ENCODE peak calls at places on chromosomes 2 and 18, in seven cellular contexts. One of them, this sample, is unnamed.

GRCh38 chr2:189549440-189549832 is 31.1 kb downstream of the SLC40A1 start:
- DNase-seq in cardiac muscle cell: peak
- DNase-seq in psoas muscle: no peak
- DNase-seq in fibroblast of lung: peak
- DNase-seq in tibial artery: peak
- DNase-seq in cardiac fibroblast: peak
- DNase-seq in H7: no peak
- DNase-seq in this sample: peak

GRCh38 chr2:130986890-130987493 is 106.3 kb downstream of the FAM168B start:
- DNase-seq in cardiac fibroblast: no peak
- DNase-seq in fibroblast of lung: no peak
- DNase-seq in H7: no peak
- DNase-seq in psoas muscle: no peak
- DNase-seq in tibial artery: no peak
- DNase-seq in cardiac muscle cell: no peak
- DNase-seq in this sample: no peak

GRCh38 chr18:35122586-35123224 is 81.5 kb downstream of the MAPRE2 start:
- DNase-seq in cardiac fibroblast: peak
- DNase-seq in H7: peak
- DNase-seq in cardiac muscle cell: no peak
- DNase-seq in fibroblast of lung: peak
- DNase-seq in tibial artery: no peak
- DNase-seq in psoas muscle: peak
- DNase-seq in this sample: no peak

GRCh38 chr18:6482198-6482977 is 67.7 kb upstream of the L3MBTL4 start:
- DNase-seq in psoas muscle: peak
- DNase-seq in cardiac muscle cell: peak
- DNase-seq in tibial artery: peak
- DNase-seq in cardiac fibroblast: peak
- DNase-seq in fibroblast of lung: peak
- DNase-seq in H7: peak
- DNase-seq in this sample: peak

GRCh38 chr18:60982958-60983357 is 350.3 kb upstream of the CDH20 start:
- DNase-seq in tibial artery: no peak
- DNase-seq in psoas muscle: no peak
- DNase-seq in cardiac muscle cell: no peak
- DNase-seq in fibroblast of lung: no peak
- DNase-seq in cardiac fibroblast: no peak
- DNase-seq in H7: no peak
- DNase-seq in this sample: no peak

GRCh38 chr2:37349376-37349775 is 4.9 kb downstream of the QPCT start:
- DNase-seq in tibial artery: no peak
- DNase-seq in cardiac fibroblast: peak
- DNase-seq in cardiac muscle cell: no peak
- DNase-seq in H7: no peak
- DNase-seq in fibroblast of lung: no peak
- DNase-seq in psoas muscle: no peak
- DNase-seq in this sample: no peak

GRCh38 chr2:38433607-38433975 is 56.5 kb upstream of the ATL2 start:
- DNase-seq in H7: no peak
- DNase-seq in tibial artery: no peak
- DNase-seq in fibroblast of lung: no peak
- DNase-seq in psoas muscle: no peak
- DNase-seq in cardiac muscle cell: no peak
- DNase-seq in cardiac fibroblast: no peak
- DNase-seq in this sample: no peak

GRCh38 chr18:51092097-51092496 is 62.1 kb downstream of the SMAD4 start:
- DNase-seq in tibial artery: no peak
- DNase-seq in psoas muscle: no peak
- DNase-seq in H7: no peak
- DNase-seq in fibroblast of lung: no peak
- DNase-seq in cardiac muscle cell: no peak
- DNase-seq in cardiac fibroblast: no peak
- DNase-seq in this sample: no peak

GRCh38 chr2:120988741-120989555 is 253.3 kb downstream of the GLI2 start:
- DNase-seq in cardiac fibroblast: no peak
- DNase-seq in fibroblast of lung: no peak
- DNase-seq in tibial artery: peak
- DNase-seq in H7: peak
- DNase-seq in cardiac muscle cell: no peak
- DNase-seq in psoas muscle: no peak
- DNase-seq in this sample: no peak

GRCh38 chr2:120986898-120987650 is 251.4 kb downstream of the GLI2 start:
- DNase-seq in psoas muscle: no peak
- DNase-seq in fibroblast of lung: no peak
- DNase-seq in cardiac muscle cell: no peak
- DNase-seq in cardiac fibroblast: no peak
- DNase-seq in H7: no peak
- DNase-seq in tibial artery: peak
- DNase-seq in this sample: no peak

GRCh38 chr2:120989556-120989848 is 253.8 kb downstream of the GLI2 start:
- DNase-seq in cardiac fibroblast: no peak
- DNase-seq in tibial artery: no peak
- DNase-seq in psoas muscle: no peak
- DNase-seq in cardiac muscle cell: no peak
- DNase-seq in H7: no peak
- DNase-seq in fibroblast of lung: no peak
- DNase-seq in this sample: no peak

GRCh38 chr2:120989911-120990441 is 254.3 kb downstream of the GLI2 start:
- DNase-seq in tibial artery: peak
- DNase-seq in psoas muscle: no peak
- DNase-seq in cardiac fibroblast: no peak
- DNase-seq in fibroblast of lung: no peak
- DNase-seq in H7: peak
- DNase-seq in cardiac muscle cell: no peak
- DNase-seq in this sample: no peak

DNA sequence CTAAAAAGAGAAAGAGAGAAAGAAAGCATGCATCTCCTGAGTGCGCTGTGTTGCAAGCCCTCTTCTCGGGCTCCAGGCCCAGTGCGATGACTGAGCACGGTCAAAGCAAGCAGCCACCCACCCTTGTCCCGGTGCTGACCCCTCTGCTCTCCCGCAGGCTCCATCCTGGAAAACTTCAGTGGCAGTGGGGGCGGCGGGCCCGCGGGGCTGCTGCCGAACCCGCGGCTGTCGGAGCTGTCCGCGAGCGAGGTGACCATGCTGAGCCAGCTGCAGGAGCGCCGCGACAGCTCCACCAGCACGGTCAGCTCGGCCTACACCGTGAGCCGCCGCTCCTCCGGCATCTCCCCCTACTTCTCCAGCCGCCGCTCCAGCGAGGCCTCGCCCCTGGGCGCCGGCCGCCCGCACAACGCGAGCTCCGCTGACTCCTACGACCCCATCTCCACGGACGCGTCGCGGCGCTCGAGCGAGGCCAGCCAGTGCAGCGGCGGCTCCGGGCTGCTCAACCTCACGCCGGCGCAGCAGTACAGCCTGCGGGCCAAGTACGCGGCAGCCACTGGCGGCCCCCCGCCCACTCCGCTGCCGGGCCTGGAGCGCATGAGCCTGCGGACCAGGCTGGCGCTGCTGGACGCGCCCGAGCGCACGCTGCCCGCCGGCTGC is 252.5 kb downstream of the GLI2 start:
- DNase-seq in psoas muscle: no peak
- DNase-seq in tibial artery: peak
- DNase-seq in cardiac muscle cell: no peak
- DNase-seq in fibroblast of lung: no peak
- DNase-seq in H7: peak
- DNase-seq in cardiac fibroblast: no peak
- DNase-seq in this sample: no peak
- H3K4me3 ChIP-seq in psoas muscle: no peak
- H3K4me3 ChIP-seq in tibial artery: no peak
- H3K4me3 ChIP-seq in cardiac muscle cell: no peak
- H3K4me3 ChIP-seq in fibroblast of lung: no peak
- H3K4me3 ChIP-seq in H7: no peak
- H3K4me3 ChIP-seq in cardiac fibroblast: no peak
- H3K4me3 ChIP-seq in this sample: no peak

GRCh38 chr2:165568361-165568760 is 98.9 kb downstream of the CSRNP3 start:
- DNase-seq in fibroblast of lung: no peak
- DNase-seq in H7: no peak
- DNase-seq in psoas muscle: no peak
- DNase-seq in cardiac muscle cell: no peak
- DNase-seq in tibial artery: no peak
- DNase-seq in cardiac fibroblast: no peak
- DNase-seq in this sample: no peak

GRCh38 chr2:165576409-165576808 is 106.9 kb downstream of the CSRNP3 start:
- DNase-seq in fibroblast of lung: no peak
- DNase-seq in tibial artery: no peak
- DNase-seq in cardiac fibroblast: no peak
- DNase-seq in cardiac muscle cell: no peak
- DNase-seq in H7: no peak
- DNase-seq in psoas muscle: no peak
- DNase-seq in this sample: no peak

GRCh38 chr2:165571477-165571876 is 102.0 kb downstream of the CSRNP3 start:
- DNase-seq in cardiac muscle cell: no peak
- DNase-seq in cardiac fibroblast: no peak
- DNase-seq in tibial artery: no peak
- DNase-seq in fibroblast of lung: no peak
- DNase-seq in psoas muscle: no peak
- DNase-seq in H7: no peak
- DNase-seq in this sample: no peak

GRCh38 chr2:165573534-165574461 is 104.3 kb downstream of the CSRNP3 start:
- DNase-seq in cardiac fibroblast: peak
- DNase-seq in H7: peak
- DNase-seq in psoas muscle: no peak
- DNase-seq in fibroblast of lung: peak
- DNase-seq in cardiac muscle cell: peak
- DNase-seq in tibial artery: peak
- DNase-seq in this sample: peak

GRCh38 chr2:165572155-165572554 is 102.7 kb downstream of the CSRNP3 start:
- DNase-seq in psoas muscle: no peak
- DNase-seq in H7: no peak
- DNase-seq in cardiac fibroblast: peak
- DNase-seq in cardiac muscle cell: peak
- DNase-seq in tibial artery: no peak
- DNase-seq in fibroblast of lung: peak
- DNase-seq in this sample: no peak
- H3K4me3 ChIP-seq in psoas muscle: no peak
- H3K4me3 ChIP-seq in H7: no peak
- H3K4me3 ChIP-seq in cardiac fibroblast: no peak
- H3K4me3 ChIP-seq in cardiac muscle cell: no peak
- H3K4me3 ChIP-seq in tibial artery: no peak
- H3K4me3 ChIP-seq in fibroblast of lung: no peak
- H3K4me3 ChIP-seq in this sample: no peak

DNA sequence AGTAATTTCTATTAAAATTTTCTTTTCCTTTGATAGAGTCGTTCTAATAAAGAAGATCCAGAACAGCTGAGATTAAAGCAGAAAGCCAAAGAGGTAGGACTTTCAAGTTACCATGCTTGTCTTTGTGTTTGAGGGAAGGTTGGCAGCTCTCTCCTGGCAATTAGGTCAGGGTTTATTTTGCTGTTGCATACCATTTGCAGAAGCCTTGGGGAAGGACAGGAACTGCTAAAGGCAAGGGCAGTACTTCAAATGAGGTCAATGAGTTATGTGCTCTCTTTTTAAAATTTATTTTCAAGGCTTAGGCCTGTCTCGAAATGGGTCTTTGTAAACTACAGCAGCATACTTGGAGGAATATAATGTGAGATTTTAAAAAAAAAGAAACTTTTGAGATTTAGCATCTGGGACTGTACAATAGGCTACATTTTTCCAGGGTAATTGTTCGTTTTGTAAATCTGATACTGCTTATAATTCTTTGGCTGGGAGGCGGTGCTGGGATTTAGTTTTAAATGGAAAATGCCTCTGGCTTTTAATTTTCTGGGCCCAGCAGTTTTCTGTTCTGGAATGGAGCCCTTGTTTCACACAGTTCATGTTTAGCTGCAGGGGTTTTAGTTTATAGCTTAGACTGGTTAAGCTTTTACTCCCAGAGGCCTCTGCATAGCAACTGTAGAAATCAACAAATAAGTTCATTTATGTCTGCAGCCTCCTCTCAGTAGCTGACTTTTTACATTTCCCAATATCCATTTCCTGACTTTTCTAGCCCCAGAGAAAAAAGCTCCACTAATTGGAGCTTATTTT is 109.1 kb downstream of the TAF4B start:
- DNase-seq in H7: no peak
- DNase-seq in fibroblast of lung: peak
- DNase-seq in psoas muscle: no peak
- DNase-seq in tibial artery: no peak
- DNase-seq in cardiac muscle cell: no peak
- DNase-seq in cardiac fibroblast: peak
- DNase-seq in this sample: peak
- H3K4me3 ChIP-seq in H7: no peak
- H3K4me3 ChIP-seq in fibroblast of lung: no peak
- H3K4me3 ChIP-seq in psoas muscle: no peak
- H3K4me3 ChIP-seq in tibial artery: no peak
- H3K4me3 ChIP-seq in cardiac muscle cell: no peak
- H3K4me3 ChIP-seq in cardiac fibroblast: no peak
- H3K4me3 ChIP-seq in this sample: no peak

GRCh38 chr2:232928564-232929302 is 58.7 kb downstream of the SNORC start:
- DNase-seq in psoas muscle: no peak
- DNase-seq in cardiac fibroblast: no peak
- DNase-seq in fibroblast of lung: no peak
- DNase-seq in cardiac muscle cell: no peak
- DNase-seq in tibial artery: no peak
- DNase-seq in H7: peak
- DNase-seq in this sample: no peak

GRCh38 chr2:232929303-232930123 is 59.4 kb downstream of the SNORC start:
- DNase-seq in fibroblast of lung: no peak
- DNase-seq in tibial artery: no peak
- DNase-seq in H7: no peak
- DNase-seq in psoas muscle: no peak
- DNase-seq in cardiac fibroblast: no peak
- DNase-seq in cardiac muscle cell: no peak
- DNase-seq in this sample: no peak

GRCh38 chr2:232927041-232927792 is 57.2 kb downstream of the SNORC start:
- DNase-seq in cardiac muscle cell: no peak
- DNase-seq in cardiac fibroblast: peak
- DNase-seq in tibial artery: no peak
- DNase-seq in H7: peak
- DNase-seq in psoas muscle: peak
- DNase-seq in fibroblast of lung: peak
- DNase-seq in this sample: no peak

GRCh38 chr2:232926448-232927040 is 56.5 kb downstream of the SNORC start:
- DNase-seq in cardiac muscle cell: no peak
- DNase-seq in cardiac fibroblast: no peak
- DNase-seq in H7: peak
- DNase-seq in psoas muscle: no peak
- DNase-seq in tibial artery: no peak
- DNase-seq in fibroblast of lung: no peak
- DNase-seq in this sample: no peak

DNA sequence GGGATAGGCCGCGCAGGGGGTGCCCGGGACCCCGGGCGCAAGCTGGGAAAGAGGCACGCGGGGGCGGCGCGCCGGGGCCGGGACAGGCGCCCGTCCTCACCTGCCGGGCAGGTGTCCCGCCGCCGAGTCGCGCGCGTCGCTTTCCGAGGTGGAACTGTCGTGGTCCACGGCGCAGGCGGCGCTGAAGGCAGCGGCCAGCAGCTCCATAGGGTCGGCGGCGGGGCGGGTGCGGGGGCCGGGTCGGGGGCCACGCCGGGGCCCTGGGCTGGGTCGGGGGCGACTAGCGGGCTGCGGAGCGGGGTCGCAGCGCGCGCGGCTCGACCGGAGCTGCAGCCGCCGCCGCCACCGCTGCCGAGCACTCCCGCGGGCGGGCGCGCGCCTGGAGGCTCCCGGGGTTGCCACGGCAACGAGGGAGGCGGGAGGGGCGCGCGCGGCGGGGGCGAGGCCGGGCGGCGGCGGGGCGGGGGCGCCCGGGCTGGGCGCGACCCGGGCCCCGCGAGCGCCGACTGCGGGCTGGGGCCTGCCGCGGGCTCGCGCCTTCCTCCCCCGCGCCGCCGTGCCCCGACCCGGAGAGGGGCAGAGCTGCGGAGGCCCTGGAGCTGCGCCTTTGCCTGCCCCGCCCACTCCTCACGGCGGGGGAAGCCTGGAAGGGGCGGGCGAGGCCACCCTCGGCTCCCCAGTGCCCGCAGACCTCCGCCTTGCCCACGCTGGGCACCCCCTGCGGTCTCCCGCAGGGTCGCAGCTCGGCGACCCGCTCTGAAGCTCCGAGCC is 57.9 kb downstream of the SNORC start:
- DNase-seq in fibroblast of lung: no peak
- DNase-seq in psoas muscle: no peak
- DNase-seq in tibial artery: no peak
- DNase-seq in cardiac fibroblast: no peak
- DNase-seq in H7: peak
- DNase-seq in cardiac muscle cell: no peak
- DNase-seq in this sample: no peak
- H3K4me3 ChIP-seq in fibroblast of lung: no peak
- H3K4me3 ChIP-seq in psoas muscle: peak
- H3K4me3 ChIP-seq in tibial artery: peak
- H3K4me3 ChIP-seq in cardiac fibroblast: no peak
- H3K4me3 ChIP-seq in H7: peak
- H3K4me3 ChIP-seq in cardiac muscle cell: peak
- H3K4me3 ChIP-seq in this sample: no peak